ENCODE peak calls at places on chromosomes 1 and 21, in four cellular contexts. One of them, this sample, is unnamed.

GRCh38 chr1:147771216-147772125 is 11.1 kb upstream of the GJA5 start:
- DNase-seq in stimulated activated CD8-positive, alpha-beta memory T cell treated with anti-CD3 and anti-CD28 coated beads, Interleukin-2, amount 100 ng/mL, for 48 hours: no peak
- DNase-seq in hypothalamus: no peak
- DNase-seq in posterior cingulate gyrus: no peak
- DNase-seq in this sample: no peak

GRCh38 chr1:25037174-25038074 is 107.3 kb upstream of the RUNX3 start:
- DNase-seq in hypothalamus: no peak
- DNase-seq in stimulated activated CD8-positive, alpha-beta memory T cell treated with anti-CD3 and anti-CD28 coated beads, Interleukin-2, amount 100 ng/mL, for 48 hours: no peak
- DNase-seq in posterior cingulate gyrus: no peak
- DNase-seq in this sample: peak; percentile 24

GRCh38 chr1:39293375-39294070 is 89.0 kb downstream of the MACF1 start:
- DNase-seq in hypothalamus: no peak
- DNase-seq in stimulated activated CD8-positive, alpha-beta memory T cell treated with anti-CD3 and anti-CD28 coated beads, Interleukin-2, amount 100 ng/mL, for 48 hours: no peak
- DNase-seq in posterior cingulate gyrus: no peak
- DNase-seq in this sample: no peak

GRCh38 chr1:163410073-163410522 is 88.3 kb downstream of the NUF2 start:
- DNase-seq in stimulated activated CD8-positive, alpha-beta memory T cell treated with anti-CD3 and anti-CD28 coated beads, Interleukin-2, amount 100 ng/mL, for 48 hours: peak; percentile 4
- DNase-seq in hypothalamus: no peak
- DNase-seq in posterior cingulate gyrus: no peak
- DNase-seq in this sample: peak; percentile 59

GRCh38 chr1:201551877-201552731 is 13.2 kb downstream of the NAV1 start:
- DNase-seq in stimulated activated CD8-positive, alpha-beta memory T cell treated with anti-CD3 and anti-CD28 coated beads, Interleukin-2, amount 100 ng/mL, for 48 hours: no peak
- DNase-seq in hypothalamus: peak; percentile 42
- DNase-seq in posterior cingulate gyrus: peak; percentile 80
- DNase-seq in this sample: peak; percentile 70

GRCh38 chr1:165844114-165844798 is 16.8 kb downstream of the UCK2 start:
- DNase-seq in posterior cingulate gyrus: no peak
- DNase-seq in stimulated activated CD8-positive, alpha-beta memory T cell treated with anti-CD3 and anti-CD28 coated beads, Interleukin-2, amount 100 ng/mL, for 48 hours: no peak
- DNase-seq in hypothalamus: no peak
- DNase-seq in this sample: no peak

GRCh38 chr1:230255991-230256390 is 170.1 kb downstream of the PGBD5 start:
- DNase-seq in stimulated activated CD8-positive, alpha-beta memory T cell treated with anti-CD3 and anti-CD28 coated beads, Interleukin-2, amount 100 ng/mL, for 48 hours: no peak
- DNase-seq in hypothalamus: no peak
- DNase-seq in posterior cingulate gyrus: no peak
- DNase-seq in this sample: no peak

GRCh38 chr1:152225678-152226077 is 1.7 kb upstream of the HRNR start:
- DNase-seq in posterior cingulate gyrus: no peak
- DNase-seq in stimulated activated CD8-positive, alpha-beta memory T cell treated with anti-CD3 and anti-CD28 coated beads, Interleukin-2, amount 100 ng/mL, for 48 hours: no peak
- DNase-seq in hypothalamus: no peak
- DNase-seq in this sample: no peak

GRCh38 chr1:230992100-230992774 is 13.3 kb downstream of the ARV1 start:
- DNase-seq in stimulated activated CD8-positive, alpha-beta memory T cell treated with anti-CD3 and anti-CD28 coated beads, Interleukin-2, amount 100 ng/mL, for 48 hours: no peak
- DNase-seq in hypothalamus: no peak
- DNase-seq in posterior cingulate gyrus: no peak
- DNase-seq in this sample: no peak

GRCh38 chr1:44777547-44777946 is 2.2 kb downstream of the RPS8 start:
- DNase-seq in stimulated activated CD8-positive, alpha-beta memory T cell treated with anti-CD3 and anti-CD28 coated beads, Interleukin-2, amount 100 ng/mL, for 48 hours: no peak
- DNase-seq in hypothalamus: no peak
- DNase-seq in posterior cingulate gyrus: no peak
- DNase-seq in this sample: no peak

GRCh38 chr1:173094539-173094938 is 43.8 kb upstream of the TNFSF18 start:
- DNase-seq in posterior cingulate gyrus: no peak
- DNase-seq in stimulated activated CD8-positive, alpha-beta memory T cell treated with anti-CD3 and anti-CD28 coated beads, Interleukin-2, amount 100 ng/mL, for 48 hours: no peak
- DNase-seq in hypothalamus: no peak
- DNase-seq in this sample: no peak

GRCh38 chr21:15729674-15730483 is at the start of gene USP25:
- DNase-seq in stimulated activated CD8-positive, alpha-beta memory T cell treated with anti-CD3 and anti-CD28 coated beads, Interleukin-2, amount 100 ng/mL, for 48 hours: peak; percentile 82
- DNase-seq in posterior cingulate gyrus: peak; percentile 76
- DNase-seq in hypothalamus: peak; percentile 71
- DNase-seq in this sample: peak; percentile 60

This sample was measured in dermis microvascular lymphatic vessel endothelial cell.